ENCODE peak calls at places on chromosomes 3 and 15, in nine cellular contexts. W, A, Z, N, S, B, Q, R and D are unnamed samples.

GRCh38 chr15:35206060-35206675 is 121.1 kb upstream of the NANOGP8 start:
- DNase-seq in W (no peak), A (peak), Z (no peak), N (peak), S (peak), B (no peak), Q (no peak), R (no peak), D (peak)

GRCh38 chr15:47523669-47524068 is 193.6 kb upstream of the SEMA6D start:
- DNase-seq in W (no peak), A (peak), Z (no peak), N (peak), S (peak), B (no peak), Q (no peak), R (no peak), D (no peak)

GRCh38 chr3:114994554-114995341 is 152.3 kb downstream of the ZBTB20 start:
- DNase-seq in W (no peak), A (no peak), Z (no peak), N (no peak), S (no peak), B (no peak), Q (no peak), R (no peak), D (no peak)

GRCh38 chr3:113034011-113034410 is 43.2 kb downstream of the GTPBP8 start:
- DNase-seq in W (no peak), A (peak), Z (no peak), N (no peak), S (no peak), B (no peak), Q (no peak), R (no peak), D (peak)

GRCh38 chr3:42148982-42149432 is 57.9 kb downstream of the TRAK1 start:
- DNase-seq in W (no peak), A (peak), Z (peak), N (peak), S (peak), B (no peak), Q (peak), R (peak), D (no peak)

GRCh38 chr3:10204921-10205320 is 40.2 kb downstream of the IRAK2 start:
- DNase-seq in W (no peak), A (peak), Z (no peak), N (peak), S (peak), B (no peak), Q (no peak), R (no peak), D (peak)

GRCh38 chr3:197231326-197231725 is 67.1 kb downstream of the DLG1 start:
- DNase-seq in W (no peak), A (no peak), Z (no peak), N (no peak), S (no peak), B (no peak), Q (no peak), R (no peak), D (no peak)

GRCh38 chr3:108486910-108487309 is 23.5 kb downstream of the MYH15 start:
- DNase-seq in W (no peak), A (peak), Z (no peak), N (peak), S (peak), B (peak), Q (no peak), R (no peak), D (peak)

GRCh38 chr3:155549087-155549486 is 195.8 kb downstream of the PLCH1 start:
- DNase-seq in W (no peak), A (no peak), Z (no peak), N (no peak), S (no peak), B (no peak), Q (no peak), R (no peak), D (no peak)